ENCODE peak calls at places on chromosomes 6 and 20, in ten cellular contexts. K is body of pancreas; R is CD8-positive, alpha-beta T cell; X is GM06990; Q is colonic mucosa; G is dorsolateral prefrontal cortex; A is esophagus squamous epithelium; T is stomach; D is AG04450; I is fibroblast of lung. E is an unnamed sample. For H3K27me3, the result is how much of the 10 kb centered on the place peaks cover.

GRCh38 chr6:130720076-130720475 is 107.1 kb upstream of the SMLR1 start:
- DNase-seq in K (no peak), R (no peak), X (no peak), Q (no peak), G (no peak), A (no peak), T (no peak), D (no peak), I (no peak), E (no peak)

GRCh38 chr6:109718991-109719390 is 27.9 kb downstream of the FIG4 start:
- DNase-seq in K (no peak), R (no peak), X (no peak), Q (no peak), G (no peak), A (no peak), T (no peak), D (no peak), I (no peak), E (no peak)

GRCh38 chr20:31664696-31665354 is 27.1 kb downstream of the COX4I2 start:
- DNase-seq in K (no peak), R (no peak), X (no peak), Q (peak), G (no peak), A (no peak), T (no peak), D (no peak), I (no peak), E (no peak)

GRCh38 chr6:53382421-53382820 is 33.7 kb upstream of the ELOVL5 start:
- DNase-seq in K (no peak), R (no peak), X (no peak), Q (no peak), G (no peak), A (no peak), T (no peak), D (no peak), I (no peak), E (no peak)

GRCh38 chr6:163955752-163956151 is 541.2 kb downstream of the QKI start:
- DNase-seq in K (no peak), R (no peak), X (no peak), Q (no peak), G (no peak), A (no peak), T (no peak), D (no peak), I (no peak), E (no peak)

GRCh38 chr6:6565488-6565887 is 23.0 kb upstream of the LY86 start:
- DNase-seq in K (peak), R (no peak), X (no peak), Q (no peak), G (no peak), A (no peak), T (no peak), D (no peak), I (no peak), E (no peak)

GRCh38 chr6:83311231-83311630 is 118.1 kb downstream of the RWDD2A start:
- DNase-seq in K (no peak), R (no peak), X (no peak), Q (no peak), G (no peak), A (no peak), T (no peak), D (no peak), I (peak), E (no peak)

GRCh38 chr20:17611290-17611539 is 41.3 kb downstream of the DSTN start:
- DNase-seq in K (no peak), R (no peak), X (no peak), Q (no peak), G (no peak), A (no peak), T (no peak), D (no peak), I (peak), E (no peak)

GRCh38 chr6:27139753-27140522 is 107.6 kb upstream of the PRSS16 start:
- DNase-seq in K (no peak), R (no peak), X (peak), Q (peak), G (no peak), A (no peak), T (no peak), D (no peak), I (peak), E (no peak)

GRCh38 chr6:160110724-160111123 is 10.9 kb upstream of the SLC22A1 start:
- DNase-seq in K (no peak), R (no peak), X (no peak), Q (no peak), G (no peak), A (no peak), T (no peak), D (no peak), I (peak), E (no peak)

GRCh38 chr6:29926081-29926794 is 16.1 kb upstream of the HLA-A start:
- DNase-seq in K (no peak), R (peak), X (peak), Q (peak), G (no peak), A (no peak), T (no peak), D (no peak), I (no peak), E (no peak)

GRCh38 chr20:22918286-22918983 is 116.7 kb upstream of the SSTR4 start:
- DNase-seq in K (no peak), R (no peak), X (no peak), Q (no peak), G (no peak), A (no peak), T (no peak), D (no peak), I (no peak), E (no peak)

GRCh38 chr6:111105578-111105977 is 18.3 kb downstream of the SLC16A10 start:
- DNase-seq in K (peak), R (peak), X (no peak), Q (peak), G (no peak), A (no peak), T (peak), D (no peak), I (peak), E (no peak)

GRCh38 chr6:158772172-158772571 is 47.0 kb downstream of the EZR start:
- DNase-seq in K (no peak), R (no peak), X (no peak), Q (no peak), G (no peak), A (no peak), T (no peak), D (no peak), I (no peak), E (no peak)

GRCh38 chr6:169289671-169290408 is 36.2 kb upstream of the THBS2 start:
- DNase-seq in K (peak), R (no peak), X (no peak), Q (no peak), G (no peak), A (no peak), T (no peak), D (no peak), I (peak), E (no peak)

GRCh38 chr6:163828038-163828790 is 413.7 kb downstream of the QKI start:
- DNase-seq in K (no peak), R (no peak), X (no peak), Q (no peak), G (no peak), A (no peak), T (no peak), D (no peak), I (peak), E (no peak)

GRCh38 chr20:62925420-62926228 is 681 bp downstream of the DIDO1 start:
- DNase-seq in K (peak), R (peak), X (peak), Q (peak), G (no peak), A (no peak), T (peak), D (no peak), I (peak), E (no peak)

GRCh38 chr6:63941747-63942470 is 306.3 kb downstream of the PHF3 start:
- DNase-seq in K (no peak), R (no peak), X (no peak), Q (no peak), G (no peak), A (no peak), T (no peak), D (no peak), I (no peak), E (no peak)

GRCh38 chr20:61297981-61298380 is 45.9 kb downstream of the CDH4 start:
- DNase-seq in K (no peak), R (no peak), X (no peak), Q (no peak), G (peak), A (no peak), T (no peak), D (no peak), I (peak), E (no peak)

GRCh38 chr20:33262658-33263065 is 20.4 kb upstream of the BPIFB1 start:
- DNase-seq in K (peak), R (no peak), X (no peak), Q (no peak), G (peak), A (no peak), T (peak), D (peak), I (peak), E (no peak)

GRCh38 chr6:408599-409102 is 17.1 kb downstream of the IRF4 start:
- DNase-seq in K (peak), R (no peak), X (no peak), Q (no peak), G (no peak), A (no peak), T (no peak), D (no peak), I (peak), E (no peak)

GRCh38 chr6:113879186-113880096 is 22.3 kb downstream of the MARCKS start:
- DNase-seq in K (peak), R (no peak), X (peak), Q (peak), G (no peak), A (no peak), T (peak), D (no peak), I (peak), E (peak)

GRCh38 chr20:21500599-21500998 is 13.3 kb downstream of the NKX2-2 start:
- DNase-seq in K (no peak), R (no peak), X (no peak), Q (no peak), G (no peak), A (no peak), T (no peak), D (no peak), I (no peak), E (no peak)

GRCh38 chr6:44667668-44668390 is 280.3 kb downstream of the CDC5L start:
- DNase-seq in K (peak), R (peak), X (no peak), Q (no peak), G (no peak), A (no peak), T (peak), D (no peak), I (no peak), E (peak)

GRCh38 chr6:122789078-122789861 is at the start of gene SMPDL3A:
- DNase-seq in K (peak), R (no peak), X (peak), Q (peak), G (peak), A (no peak), T (peak), D (peak), I (peak), E (peak)

GRCh38 chr20:43746344-43747137 is 19.7 kb upstream of the GTSF1L start:
- DNase-seq in K (no peak), R (no peak), X (no peak), Q (no peak), G (no peak), A (no peak), T (no peak), D (no peak), I (no peak), E (no peak)

GRCh38 chr20:17693534-17694001 is 6.2 kb upstream of the BANF2 start:
- DNase-seq in K (peak), R (no peak), X (no peak), Q (no peak), G (no peak), A (no peak), T (no peak), D (no peak), I (peak), E (no peak)

GRCh38 chr6:54185885-54186284 is 74.6 kb downstream of the MLIP start:
- DNase-seq in K (no peak), R (no peak), X (no peak), Q (no peak), G (no peak), A (no peak), T (no peak), D (no peak), I (no peak), E (no peak)

GRCh38 chr6:16985484-16986284 is 116.2 kb upstream of the STMND1 start:
- DNase-seq in K (no peak), R (no peak), X (no peak), Q (no peak), G (peak), A (no peak), T (no peak), D (peak), I (peak), E (no peak)

GRCh38 chr6:54254886-54255285 is 53.4 kb upstream of the TINAG start:
- DNase-seq in K (no peak), R (no peak), X (no peak), Q (no peak), G (no peak), A (no peak), T (no peak), D (no peak), I (no peak), E (no peak)

GRCh38 chr20:63829943-63830820 is 882 bp downstream of the ZBTB46 start:
- DNase-seq in K (peak), R (no peak), X (no peak), Q (no peak), G (peak), A (no peak), T (no peak), D (no peak), I (no peak), E (no peak)

GRCh38 chr6:51648774-51649173 is 438.6 kb downstream of the PKHD1 start:
- DNase-seq in K (no peak), R (no peak), X (no peak), Q (no peak), G (no peak), A (no peak), T (no peak), D (no peak), I (no peak), E (no peak)

GRCh38 chr6:8006208-8006607 is 58.0 kb downstream of the BLOC1S5 start:
- DNase-seq in K (no peak), R (no peak), X (no peak), Q (no peak), G (no peak), A (no peak), T (no peak), D (no peak), I (peak), E (no peak)

GRCh38 chr6:43509984-43510826 is at the start of gene LRRC73:
- DNase-seq in K (peak), R (peak), X (peak), Q (peak), G (peak), A (peak), T (peak), D (no peak), I (peak), E (peak)

GRCh38 chr20:47445291-47445690 is 56.4 kb upstream of the NCOA3 start:
- DNase-seq in K (no peak), R (no peak), X (no peak), Q (no peak), G (no peak), A (no peak), T (no peak), D (no peak), I (no peak), E (no peak)

GRCh38 chr6:149897855-149898744 is at the start of gene RAET1E:
- DNase-seq in K (no peak), R (no peak), X (no peak), Q (peak), G (no peak), A (no peak), T (no peak), D (no peak), I (no peak), E (no peak)

GRCh38 chr6:56757585-56757984 is 114.9 kb upstream of the DST start:
- DNase-seq in K (peak), R (no peak), X (no peak), Q (peak), G (no peak), A (no peak), T (peak), D (no peak), I (peak), E (no peak)

GRCh38 chr20:4131911-4132310 is 116.6 kb upstream of the RNF24 start:
- DNase-seq in K (no peak), R (no peak), X (no peak), Q (no peak), G (no peak), A (no peak), T (no peak), D (no peak), I (no peak), E (no peak)

DNA sequence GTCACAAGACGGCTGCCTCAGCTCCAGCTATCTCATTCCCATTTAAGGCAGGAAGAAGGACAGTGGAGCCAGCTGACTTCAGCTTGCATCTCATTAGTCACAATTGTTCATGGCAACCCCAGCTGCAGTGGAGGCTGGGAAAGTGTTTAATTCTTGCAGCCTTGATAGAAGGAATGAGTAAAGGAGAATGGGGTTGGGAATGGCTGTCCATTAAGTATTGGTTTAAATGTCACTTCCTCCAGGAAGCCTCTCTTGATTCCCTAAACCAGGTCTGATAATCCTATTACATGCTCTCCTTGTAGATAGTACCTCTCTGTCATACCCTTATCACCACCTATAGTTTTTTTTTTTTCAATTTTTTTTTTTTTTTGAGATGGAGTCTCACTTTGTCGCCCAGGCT is 166.4 kb downstream of the TFAP2C start:
- DNase-seq in K (no peak), R (no peak), X (no peak), Q (no peak), G (no peak), A (no peak), T (no peak), D (no peak), I (no peak), E (no peak)
- H3K27me3 ChIP-seq in K (under half), R (under half), X (under half), Q (under half), G (under half), A (under half), T (under half), D (under half), I (under half), E (under half)

GRCh38 chr6:28597924-28598323 is 72.2 kb downstream of the GPX5 start:
- DNase-seq in K (no peak), R (no peak), X (no peak), Q (no peak), G (no peak), A (no peak), T (no peak), D (no peak), I (peak), E (no peak)
- H3K4me3 ChIP-seq in K (no peak), R (no peak), X (peak), Q (no peak), G (peak), A (no peak), T (no peak), D (no peak), I (peak), E (no peak)

GRCh38 chr20:45685896-45686295 is 15.9 kb upstream of the WFDC11 start:
- DNase-seq in K (no peak), R (no peak), X (no peak), Q (no peak), G (no peak), A (no peak), T (no peak), D (no peak), I (no peak), E (no peak)
- TF ChIP-seq CTCF in K (no peak), R (no peak), X (no peak), Q (no peak), G (no peak), A (no peak), T (no peak), D (peak), I (no peak), E (no peak)

DNA sequence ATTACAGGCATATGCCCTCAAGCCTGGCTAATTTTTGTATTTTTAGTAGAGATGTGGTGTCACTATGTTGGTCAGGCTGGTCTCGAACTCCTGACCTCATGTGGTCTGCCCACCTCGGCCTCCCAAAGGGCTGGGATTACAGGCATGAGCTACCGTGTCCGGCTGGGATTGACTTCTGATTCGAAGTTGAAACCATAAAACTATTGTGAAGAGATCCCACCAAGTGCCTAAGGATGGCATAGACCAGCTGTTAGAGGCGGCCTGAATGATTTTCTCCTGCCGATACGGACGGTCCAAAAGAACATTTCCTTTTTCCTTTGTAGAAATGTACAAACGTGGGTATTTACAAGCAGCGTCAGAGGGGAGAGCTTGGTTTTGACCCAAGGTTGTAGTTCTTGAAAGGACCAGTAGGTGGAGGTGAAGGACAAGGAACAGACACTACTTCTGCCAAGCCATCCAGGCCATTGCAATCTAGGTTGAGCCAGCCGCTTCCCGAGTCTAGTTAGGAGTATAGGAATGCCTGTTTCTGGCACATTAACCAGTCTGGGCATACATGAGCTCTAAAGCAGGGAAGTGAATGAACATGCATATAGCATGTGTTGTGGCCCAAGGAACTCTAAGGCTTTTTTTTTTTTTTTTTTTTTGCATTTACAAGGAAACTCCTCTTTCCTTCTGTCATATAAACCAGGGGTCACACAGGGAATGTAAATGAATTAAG is 29.0 kb downstream of the MOCS3 start:
- DNase-seq in K (peak), R (peak), X (no peak), Q (peak), G (peak), A (peak), T (peak), D (peak), I (peak), E (peak)
- H3K27me3 ChIP-seq in K (under half), R (under half), X (under half), Q (under half), G (under half), A (under half), T (under half), D (under half), I (under half), E (under half)

GRCh38 chr6:131952886-131953509 is 1.8 kb upstream of the CCN2 start:
- DNase-seq in K (no peak), R (no peak), X (no peak), Q (no peak), G (no peak), A (no peak), T (no peak), D (no peak), I (no peak), E (no peak)

GRCh38 chr6:131950767-131951575 is at the start of gene CCN2:
- DNase-seq in K (peak), R (no peak), X (peak), Q (peak), G (peak), A (no peak), T (peak), D (peak), I (peak), E (peak)

GRCh38 chr6:131949615-131949908 is 1.6 kb downstream of the CCN2 start:
- DNase-seq in K (no peak), R (no peak), X (no peak), Q (no peak), G (no peak), A (no peak), T (no peak), D (peak), I (peak), E (no peak)

GRCh38 chr6:131949909-131950766 is 1.0 kb downstream of the CCN2 start:
- DNase-seq in K (peak), R (no peak), X (peak), Q (peak), G (peak), A (peak), T (peak), D (peak), I (peak), E (peak)

DNA sequence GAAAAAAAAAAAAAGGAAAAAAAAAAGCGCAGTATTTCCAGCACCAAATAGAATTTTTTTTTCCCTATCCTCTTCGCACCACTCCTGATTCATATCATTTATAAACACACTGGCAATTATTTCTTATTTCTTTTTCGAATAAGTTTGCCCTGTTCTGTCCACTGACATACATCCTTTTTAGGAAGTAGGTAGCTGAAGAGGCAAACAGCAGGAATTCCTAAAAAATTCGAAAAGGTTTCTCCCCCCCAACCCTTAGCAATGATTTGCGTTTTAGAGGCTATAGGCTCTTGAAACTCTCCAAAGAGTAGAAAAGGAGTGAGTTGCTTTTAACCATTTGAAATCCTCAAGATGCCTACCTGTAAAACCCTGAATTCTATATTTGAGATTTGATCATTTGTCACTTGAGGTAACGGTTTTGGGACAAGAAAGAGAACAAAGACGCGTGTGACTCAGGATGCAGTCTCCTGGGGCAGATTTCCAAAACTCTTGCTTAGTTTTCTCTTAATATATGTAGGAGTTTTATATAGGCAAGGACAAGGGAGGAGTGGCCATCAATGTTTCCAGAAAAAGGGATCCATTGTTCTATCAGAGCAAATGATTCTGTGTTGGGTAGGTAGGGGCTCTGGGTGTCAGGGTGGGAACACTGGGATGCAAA is 531 bp upstream of the CCN2 start:
- DNase-seq in K (no peak), R (no peak), X (no peak), Q (no peak), G (no peak), A (no peak), T (no peak), D (no peak), I (peak), E (no peak)
- H3K4me3 ChIP-seq in K (no peak), R (no peak), X (no peak), Q (peak), G (peak), A (peak), T (peak), D (peak), I (peak), E (peak)

E was measured in ascending aorta.